ENCODE peak calls at places on chromosomes 2 and 18, in seven cellular contexts. One of them, this sample, is unnamed.
A peak's percentile ranks its signal among the peaks of the same experiment; 100 is the strongest.

GRCh38 chr2:5365871-5366461 is 326.2 kb upstream of the SOX11 start:
- DNase-seq in HT1080: peak; percentile 69
- DNase-seq in ascending aorta: no peak
- DNase-seq in neural crest cell: peak; percentile 87
- DNase-seq in GM12864: no peak
- DNase-seq in hypothalamus: peak; percentile 33
- DNase-seq in H7: peak; percentile 85
- DNase-seq in this sample: no peak

GRCh38 chr18:57864615-57865121 is 61.6 kb upstream of the ATP8B1 start:
- DNase-seq in HT1080: no peak
- DNase-seq in ascending aorta: no peak
- DNase-seq in neural crest cell: no peak
- DNase-seq in GM12864: no peak
- DNase-seq in hypothalamus: no peak
- DNase-seq in H7: no peak
- DNase-seq in this sample: no peak

GRCh38 chr2:230877131-230877736 is 12.5 kb downstream of the ITM2C start:
- DNase-seq in HT1080: no peak
- DNase-seq in ascending aorta: peak; percentile 60
- DNase-seq in neural crest cell: no peak
- DNase-seq in GM12864: no peak
- DNase-seq in hypothalamus: no peak
- DNase-seq in H7: peak; percentile 33
- DNase-seq in this sample: no peak

GRCh38 chr2:53317863-53318262 is 449.7 kb upstream of the CHAC2 start:
- DNase-seq in HT1080: peak; percentile 74
- DNase-seq in ascending aorta: no peak
- DNase-seq in neural crest cell: no peak
- DNase-seq in GM12864: no peak
- DNase-seq in hypothalamus: no peak
- DNase-seq in H7: no peak
- DNase-seq in this sample: no peak

GRCh38 chr2:223896751-223897320 is 48.3 kb downstream of the WDFY1 start:
- DNase-seq in HT1080: peak; percentile 16
- DNase-seq in ascending aorta: no peak
- DNase-seq in neural crest cell: no peak
- DNase-seq in GM12864: peak; percentile 85
- DNase-seq in hypothalamus: no peak
- DNase-seq in H7: no peak
- DNase-seq in this sample: no peak

GRCh38 chr2:195813401-195813800 is 156.4 kb downstream of the SLC39A10 start:
- DNase-seq in HT1080: no peak
- DNase-seq in ascending aorta: no peak
- DNase-seq in neural crest cell: no peak
- DNase-seq in GM12864: no peak
- DNase-seq in hypothalamus: no peak
- DNase-seq in H7: no peak
- DNase-seq in this sample: no peak

GRCh38 chr2:50720695-50721314 is 311.1 kb downstream of the NRXN1 start:
- DNase-seq in HT1080: no peak
- DNase-seq in ascending aorta: no peak
- DNase-seq in neural crest cell: no peak
- DNase-seq in GM12864: no peak
- DNase-seq in hypothalamus: no peak
- DNase-seq in H7: peak; percentile 13
- DNase-seq in this sample: no peak

GRCh38 chr2:217105733-217106649 is 246.1 kb upstream of the TNP1 start:
- DNase-seq in HT1080: peak; percentile 97
- DNase-seq in ascending aorta: peak; percentile 93
- DNase-seq in neural crest cell: no peak
- DNase-seq in GM12864: no peak
- DNase-seq in hypothalamus: no peak
- DNase-seq in H7: no peak
- DNase-seq in this sample: peak; percentile 58